ENCODE peak calls at places on chromosomes 2 and 18, in nine cellular contexts. W is mucosa of gallbladder, K is AG04450, H is heart left ventricle, O is D341Med, U is HL-60, X is GM10248, P is transverse colon, B is left ventricle myocardium inferior. F is an unnamed sample.

GRCh38 chr2:217993055-217993645 is 9.6 kb downstream of the TNS1 start:
- DNase-seq in W (no peak), K (peak), H (peak), O (no peak), U (peak), X (no peak), P (no peak), B (peak), F (no peak)

GRCh38 chr2:223941579-223942277 is 3.4 kb downstream of the WDFY1 start:
- DNase-seq in W (no peak), K (no peak), H (no peak), O (no peak), U (no peak), X (peak), P (peak), B (no peak), F (no peak)

GRCh38 chr18:57276720-57277284 is 75.6 kb upstream of the ST8SIA3 start:
- DNase-seq in W (no peak), K (no peak), H (no peak), O (no peak), U (no peak), X (no peak), P (no peak), B (no peak), F (no peak)

GRCh38 chr2:146414456-146414855 is 1430.4 kb upstream of the ACVR2A start:
- DNase-seq in W (no peak), K (no peak), H (no peak), O (no peak), U (no peak), X (no peak), P (no peak), B (no peak), F (no peak)

GRCh38 chr2:27959496-27959895 is 69.0 kb downstream of the BABAM2 start:
- DNase-seq in W (peak), K (no peak), H (no peak), O (no peak), U (peak), X (no peak), P (peak), B (no peak), F (no peak)

GRCh38 chr2:28751956-28752607 is 452 bp downstream of the PPP1CB start:
- DNase-seq in W (peak), K (no peak), H (no peak), O (no peak), U (no peak), X (peak), P (no peak), B (peak), F (peak)

GRCh38 chr2:38330754-38331153 is 46.3 kb downstream of the ATL2 start:
- DNase-seq in W (no peak), K (no peak), H (no peak), O (no peak), U (no peak), X (no peak), P (no peak), B (no peak), F (no peak)

GRCh38 chr2:32064021-32064678 is 794 bp downstream of the SPAST start:
- DNase-seq in W (no peak), K (no peak), H (no peak), O (no peak), U (peak), X (peak), P (peak), B (no peak), F (peak)

GRCh38 chr2:69693472-69694450 is 48.2 kb upstream of the ANXA4 start:
- DNase-seq in W (no peak), K (no peak), H (no peak), O (no peak), U (no peak), X (no peak), P (peak), B (no peak), F (no peak)

GRCh38 chr18:57438669-57439616 is 3.8 kb downstream of the ONECUT2 start:
- DNase-seq in W (no peak), K (no peak), H (no peak), O (peak), U (no peak), X (peak), P (no peak), B (no peak), F (no peak)

GRCh38 chr2:63189026-63189425 is 138.4 kb downstream of the OTX1 start:
- DNase-seq in W (no peak), K (peak), H (no peak), O (peak), U (no peak), X (peak), P (peak), B (no peak), F (peak)